ENCODE peak calls at places on chromosomes 12 and 14, in seven cellular contexts. One of them, this sample, is unnamed.

GRCh38 chr12:84891106-84891838 is 21.3 kb downstream of the SLC6A15 start:
- DNase-seq in T-helper 17 cell: no peak
- DNase-seq in gastrocnemius medialis: no peak
- DNase-seq in amniotic stem cell: no peak
- DNase-seq in hepatic stellate cell: no peak
- DNase-seq in T-helper 2 cell: no peak
- DNase-seq in LoVo: no peak
- DNase-seq in this sample: peak

GRCh38 chr14:103753809-103754208 is 38.2 kb downstream of the ZFYVE21 start:
- DNase-seq in T-helper 17 cell: no peak
- DNase-seq in gastrocnemius medialis: no peak
- DNase-seq in amniotic stem cell: no peak
- DNase-seq in hepatic stellate cell: no peak
- DNase-seq in T-helper 2 cell: no peak
- DNase-seq in LoVo: no peak
- DNase-seq in this sample: no peak

GRCh38 chr14:72560331-72560730 is 333.6 kb downstream of the DPF3 start:
- DNase-seq in T-helper 17 cell: no peak
- DNase-seq in gastrocnemius medialis: no peak
- DNase-seq in amniotic stem cell: no peak
- DNase-seq in hepatic stellate cell: no peak
- DNase-seq in T-helper 2 cell: no peak
- DNase-seq in LoVo: no peak
- DNase-seq in this sample: peak

GRCh38 chr14:77140343-77140936 is 1.2 kb downstream of the ZDHHC22 start:
- DNase-seq in T-helper 17 cell: no peak
- DNase-seq in gastrocnemius medialis: no peak
- DNase-seq in amniotic stem cell: no peak
- DNase-seq in hepatic stellate cell: no peak
- DNase-seq in T-helper 2 cell: no peak
- DNase-seq in LoVo: no peak
- DNase-seq in this sample: no peak

GRCh38 chr14:23640524-23641141 is 4.5 kb downstream of the DHRS2 start:
- DNase-seq in T-helper 17 cell: no peak
- DNase-seq in gastrocnemius medialis: no peak
- DNase-seq in amniotic stem cell: no peak
- DNase-seq in hepatic stellate cell: no peak
- DNase-seq in T-helper 2 cell: no peak
- DNase-seq in LoVo: peak
- DNase-seq in this sample: no peak

GRCh38 chr14:103518416-103519042 is 4.1 kb downstream of the CKB start:
- DNase-seq in T-helper 17 cell: peak
- DNase-seq in gastrocnemius medialis: no peak
- DNase-seq in amniotic stem cell: no peak
- DNase-seq in hepatic stellate cell: peak
- DNase-seq in T-helper 2 cell: peak
- DNase-seq in LoVo: peak
- DNase-seq in this sample: peak

GRCh38 chr12:52872644-52873384 is 24.0 kb upstream of the KRT78 start:
- DNase-seq in T-helper 17 cell: no peak
- DNase-seq in gastrocnemius medialis: no peak
- DNase-seq in amniotic stem cell: no peak
- DNase-seq in hepatic stellate cell: no peak
- DNase-seq in T-helper 2 cell: no peak
- DNase-seq in LoVo: peak
- DNase-seq in this sample: no peak

GRCh38 chr12:131608740-131609665 is 101.9 kb upstream of the SFSWAP start:
- DNase-seq in T-helper 17 cell: peak
- DNase-seq in gastrocnemius medialis: peak
- DNase-seq in amniotic stem cell: peak
- DNase-seq in hepatic stellate cell: peak
- DNase-seq in T-helper 2 cell: peak
- DNase-seq in LoVo: peak
- DNase-seq in this sample: peak

GRCh38 chr14:58639842-58640484 is 2.2 kb downstream of the DACT1 start:
- DNase-seq in T-helper 17 cell: no peak
- DNase-seq in gastrocnemius medialis: no peak
- DNase-seq in amniotic stem cell: peak
- DNase-seq in hepatic stellate cell: peak
- DNase-seq in T-helper 2 cell: peak
- DNase-seq in LoVo: peak
- DNase-seq in this sample: peak

GRCh38 chr14:50944647-50945413 is 547 bp upstream of the PYGL start:
- DNase-seq in T-helper 17 cell: no peak
- DNase-seq in gastrocnemius medialis: no peak
- DNase-seq in amniotic stem cell: no peak
- DNase-seq in hepatic stellate cell: no peak
- DNase-seq in T-helper 2 cell: no peak
- DNase-seq in LoVo: peak
- DNase-seq in this sample: peak

GRCh38 chr14:104075530-104076151 is 9.9 kb upstream of the ASPG start:
- DNase-seq in T-helper 17 cell: no peak
- DNase-seq in gastrocnemius medialis: no peak
- DNase-seq in amniotic stem cell: no peak
- DNase-seq in hepatic stellate cell: no peak
- DNase-seq in T-helper 2 cell: peak
- DNase-seq in LoVo: no peak
- DNase-seq in this sample: no peak

GRCh38 chr12:116964004-116964739 is 53.4 kb downstream of the FBXW8 start:
- DNase-seq in T-helper 17 cell: no peak
- DNase-seq in gastrocnemius medialis: no peak
- DNase-seq in amniotic stem cell: no peak
- DNase-seq in hepatic stellate cell: no peak
- DNase-seq in T-helper 2 cell: no peak
- DNase-seq in LoVo: no peak
- DNase-seq in this sample: no peak

GRCh38 chr12:49170924-49171323 is 18.0 kb downstream of the TUBA1A start:
- DNase-seq in T-helper 17 cell: no peak
- DNase-seq in gastrocnemius medialis: no peak
- DNase-seq in amniotic stem cell: no peak
- DNase-seq in hepatic stellate cell: no peak
- DNase-seq in T-helper 2 cell: no peak
- DNase-seq in LoVo: no peak
- DNase-seq in this sample: no peak